ENCODE peak calls at places on chromosome 22, in eight cellular contexts. R is HCT116; E is A549; Y is RWPE2; D is BE2C; M is cardiac muscle cell; F is aorta; Z is CD8-positive, alpha-beta memory T cell. T is an unnamed sample.

GRCh38 chr22:38631724-38632123 is 24.5 kb downstream of the FAM227A start:
- DNase-seq in R (no peak), E (no peak), Y (no peak), D (no peak), M (no peak), F (no peak), Z (no peak), T (no peak)

GRCh38 chr22:27331526-27332281 is 469.9 kb downstream of the MN1 start:
- DNase-seq in R (no peak), E (peak; percentile 43), Y (no peak), D (peak; percentile 68), M (peak; percentile 66), F (peak; percentile 83), Z (no peak), T (no peak)

GRCh38 chr22:31695423-31695822 is 33.4 kb upstream of the PISD start:
- DNase-seq in R (no peak), E (no peak), Y (no peak), D (no peak), M (no peak), F (no peak), Z (no peak), T (no peak)

GRCh38 chr22:41619979-41620645 is 731 bp downstream of the DESI1 start:
- DNase-seq in R (no peak), E (no peak), Y (no peak), D (peak; percentile 64), M (peak; percentile 36), F (peak; percentile 60), Z (peak; percentile 37), T (peak; percentile 75)

GRCh38 chr22:20588092-20588842 is 80.9 kb downstream of the MED15 start:
- DNase-seq in R (no peak), E (no peak), Y (peak; percentile 27), D (no peak), M (no peak), F (no peak), Z (no peak), T (no peak)

GRCh38 chr22:39996732-39997131 is 2.0 kb downstream of the FAM83F start:
- DNase-seq in R (no peak), E (no peak), Y (no peak), D (no peak), M (no peak), F (no peak), Z (no peak), T (no peak)

GRCh38 chr22:42719656-42720262 is 911 bp downstream of the A4GALT start:
- DNase-seq in R (no peak), E (no peak), Y (no peak), D (no peak), M (no peak), F (no peak), Z (no peak), T (no peak)

GRCh38 chr22:42747701-42748513 is 27.2 kb upstream of the A4GALT start:
- DNase-seq in R (no peak), E (no peak), Y (no peak), D (no peak), M (peak; percentile 29), F (no peak), Z (no peak), T (no peak)

GRCh38 chr22:41951898-41952474 is at the start of gene SMIM45:
- DNase-seq in R (no peak), E (no peak), Y (no peak), D (peak; percentile 97), M (peak; percentile 64), F (no peak), Z (no peak), T (no peak)

DNA sequence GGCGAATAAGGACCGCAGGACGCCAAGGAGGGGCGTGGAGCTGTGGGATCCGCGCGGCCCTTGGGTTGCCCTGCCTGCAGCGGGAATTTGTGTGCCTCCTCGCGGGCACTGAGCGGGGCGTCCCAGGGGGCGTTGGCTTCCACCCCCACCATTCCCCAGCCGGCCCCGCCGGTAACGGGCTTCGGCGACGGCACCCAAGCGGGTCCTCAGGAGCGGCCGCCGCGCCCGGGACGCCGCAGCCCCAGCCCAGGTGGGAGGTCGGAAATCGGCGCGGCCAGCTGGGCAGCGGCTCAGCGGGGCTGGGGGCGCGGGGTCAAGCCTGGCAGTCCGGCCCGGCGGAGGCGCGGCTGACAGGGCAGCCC is 320 bp downstream of the CLTCL1 start:
- DNase-seq in R (no peak), E (no peak), Y (peak; percentile 52), D (peak; percentile 53), M (peak; percentile 64), F (peak; percentile 66), Z (no peak), T (peak; percentile 63)
- H3K4me1 ChIP-seq in R (peaks cover 18% of the 10 kb centered on the region), E (peaks cover 52% of the 10 kb centered on the region), Y (peaks cover 31% of the 10 kb centered on the region), D (no peaks in the 10 kb centered on the region), M (no peaks in the 10 kb centered on the region), F (no peaks in the 10 kb centered on the region), Z (peaks cover 17% of the 10 kb centered on the region), T (peaks cover 18% of the 10 kb centered on the region)

GRCh38 chr22:46776486-46776826 is 14.0 kb downstream of the TBC1D22A start:
- DNase-seq in R (no peak), E (no peak), Y (no peak), D (no peak), M (no peak), F (no peak), Z (no peak), T (no peak)

GRCh38 chr22:46775364-46775758 is 12.9 kb downstream of the TBC1D22A start:
- DNase-seq in R (no peak), E (no peak), Y (no peak), D (no peak), M (no peak), F (no peak), Z (no peak), T (no peak)

GRCh38 chr22:46775789-46776485 is 13.5 kb downstream of the TBC1D22A start:
- DNase-seq in R (no peak), E (no peak), Y (no peak), D (no peak), M (no peak), F (no peak), Z (no peak), T (no peak)

GRCh38 chr22:46777609-46777970 is 15.1 kb downstream of the TBC1D22A start:
- DNase-seq in R (no peak), E (no peak), Y (no peak), D (peak; percentile 44), M (no peak), F (peak; percentile 78), Z (no peak), T (peak; percentile 83)

DNA sequence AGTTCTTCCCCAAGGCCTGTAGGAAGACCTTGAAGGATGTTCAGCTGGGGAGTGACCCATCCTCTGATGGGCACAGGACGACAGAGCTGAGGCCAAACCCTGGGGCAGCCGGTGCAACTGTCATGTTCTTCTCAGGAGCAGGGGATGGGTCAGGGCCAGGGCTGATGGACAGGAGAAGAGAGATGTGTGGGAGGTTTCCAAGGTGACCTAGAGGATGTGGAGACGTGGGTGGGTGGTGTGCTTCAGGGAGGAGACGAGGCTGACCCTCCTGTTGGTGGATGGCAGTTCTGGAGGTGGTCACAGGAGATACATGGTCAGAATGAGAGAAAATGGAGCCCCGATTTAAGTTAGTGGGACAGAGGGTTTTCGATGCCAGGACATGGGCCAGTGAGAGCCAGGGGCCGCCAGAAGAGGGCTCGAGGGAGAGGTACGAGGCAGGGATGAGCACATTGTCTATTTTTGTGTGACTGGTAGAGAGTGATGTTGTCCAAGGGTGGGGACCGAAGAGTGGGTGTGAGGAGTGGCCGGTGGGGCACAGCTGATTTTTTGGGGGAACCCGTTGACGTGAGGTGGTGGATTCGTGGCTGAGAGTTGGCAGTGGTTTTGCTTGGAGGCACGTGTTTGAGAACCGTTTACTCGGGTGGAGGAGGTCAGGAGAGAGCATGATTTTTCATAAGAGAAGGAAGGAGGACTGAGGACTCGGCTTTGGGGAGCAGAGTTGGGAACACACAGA is 14.6 kb downstream of the TBC1D22A start:
- DNase-seq in R (no peak), E (no peak), Y (no peak), D (no peak), M (no peak), F (no peak), Z (no peak), T (no peak)
- H3K4me3 ChIP-seq in R (no peak overlapping the region), E (no peak overlapping the region), Y (no peak overlapping the region), D (no peak overlapping the region), M (no peak overlapping the region), F (no peak overlapping the region), Z (no peak overlapping the region), T (no peak overlapping the region)

DNA sequence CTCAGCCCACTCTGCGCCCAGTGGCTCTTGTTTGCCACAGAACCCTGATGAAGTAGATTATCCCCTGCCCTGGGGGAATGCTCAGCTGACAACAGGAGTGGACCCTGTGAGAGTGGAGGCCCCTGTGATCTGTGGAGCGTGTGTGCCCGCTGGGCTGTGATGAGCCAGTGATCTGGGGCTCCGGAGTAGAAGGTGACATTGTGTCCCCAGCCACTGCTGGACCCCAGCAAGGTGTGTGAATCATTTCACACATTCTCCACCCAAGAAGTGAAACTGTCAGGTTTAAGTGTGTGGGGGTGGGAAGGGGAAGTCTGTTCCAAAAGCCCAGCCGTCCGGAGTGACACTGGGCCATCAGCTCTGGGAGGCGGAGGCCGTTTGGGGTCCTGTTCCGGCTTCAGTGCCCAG is 33.1 kb upstream of the GRAMD4 start:
- DNase-seq in R (no peak), E (no peak), Y (no peak), D (no peak), M (no peak), F (peak; percentile 27), Z (no peak), T (peak; percentile 70)
- H3K4me1 ChIP-seq in R (peaks cover 3% of the 10 kb centered on the region), E (no peaks in the 10 kb centered on the region), Y (no peaks in the 10 kb centered on the region), D (peaks cover 33% of the 10 kb centered on the region), M (peaks cover 67% of the 10 kb centered on the region), F (no peaks in the 10 kb centered on the region), Z (peaks cover 18% of the 10 kb centered on the region), T (peaks cover 7% of the 10 kb centered on the region)

GRCh38 chr22:37145415-37146385 is 4.0 kb downstream of the IL2RB start:
- DNase-seq in R (no peak), E (no peak), Y (no peak), D (no peak), M (no peak), F (no peak), Z (no peak), T (no peak)

GRCh38 chr22:37146507-37147180 is 3.1 kb downstream of the IL2RB start:
- DNase-seq in R (no peak), E (no peak), Y (no peak), D (no peak), M (no peak), F (no peak), Z (no peak), T (no peak)

GRCh38 chr22:37147186-37147990 is 2.3 kb downstream of the IL2RB start:
- DNase-seq in R (no peak), E (no peak), Y (no peak), D (no peak), M (no peak), F (no peak), Z (no peak), T (no peak)

GRCh38 chr22:37148742-37149665 is 712 bp downstream of the IL2RB start:
- DNase-seq in R (no peak), E (no peak), Y (no peak), D (no peak), M (no peak), F (no peak), Z (no peak), T (no peak)

DNA sequence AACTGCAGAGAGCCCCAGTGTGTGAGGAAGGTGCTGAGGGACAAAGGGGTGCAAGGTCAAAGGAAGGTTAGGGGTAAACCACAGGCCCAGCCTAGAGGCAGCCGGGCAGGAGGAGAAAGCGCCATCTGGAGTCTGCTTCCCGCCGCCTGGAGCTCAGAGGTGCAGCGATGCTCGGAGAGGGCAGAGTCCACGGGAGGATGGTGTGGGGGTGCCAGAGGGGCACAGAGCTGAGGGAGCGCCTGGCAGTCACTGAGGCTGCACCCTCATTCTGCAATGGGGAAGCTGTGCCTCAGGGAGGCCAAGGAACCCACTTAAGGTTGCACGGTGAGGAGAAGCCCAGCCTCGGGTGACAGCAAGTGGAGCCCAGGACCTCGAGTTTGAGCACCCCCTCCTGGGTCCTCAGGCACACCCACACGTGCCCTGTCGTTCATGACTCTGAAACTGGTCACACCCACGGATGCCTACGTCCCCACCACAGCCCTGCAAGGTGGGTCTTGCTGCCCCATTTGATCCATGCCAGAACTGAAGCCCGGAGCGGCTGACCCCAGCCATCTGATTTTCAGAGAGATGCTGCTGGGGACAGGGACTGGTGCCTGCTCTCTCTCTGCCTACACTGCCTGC is 1.6 kb downstream of the IL2RB start:
- DNase-seq in R (no peak), E (no peak), Y (no peak), D (no peak), M (no peak), F (no peak), Z (peak; percentile 28), T (no peak)
- H3K4me3 ChIP-seq in R (no peak overlapping the region), E (no peak overlapping the region), Y (no peak overlapping the region), D (no peak overlapping the region), M (no peak overlapping the region), F (no peak overlapping the region), Z (peak overlapping the region; percentile 86), T (peak overlapping the region; percentile 37)